ENCODE peak calls at places on chromosome X, in four cellular contexts. L is progenitor cell of endocrine pancreas, E is heart left ventricle, K is cardiac fibroblast. U is an unnamed sample.

GRCh38 chrX:53435997-53436396 is 1.8 kb upstream of the HSD17B10 start:
- DNase-seq in L (peak), E (peak), K (peak), U (peak)

GRCh38 chrX:72002886-72003285 is 92.2 kb downstream of the NHSL2 start:
- DNase-seq in L (no peak), E (no peak), K (no peak), U (peak)

GRCh38 chrX:128728943-128729342 is 676.7 kb upstream of the ACTRT1 start:
- DNase-seq in L (no peak), E (no peak), K (no peak), U (no peak)

GRCh38 chrX:1928805-1929204 is 313.9 kb downstream of the ASMT start:
- DNase-seq in L (no peak), E (no peak), K (no peak), U (no peak)

GRCh38 chrX:14936561-14936960 is 63.3 kb downstream of the MOSPD2 start:
- DNase-seq in L (no peak), E (no peak), K (peak), U (peak)

GRCh38 chrX:1185556-1185955 is 26.9 kb downstream of the CRLF2 start:
- DNase-seq in L (no peak), E (no peak), K (no peak), U (no peak)

GRCh38 chrX:34810364-34810763 is 132.2 kb upstream of the FAM47B start:
- DNase-seq in L (no peak), E (no peak), K (peak), U (peak)

GRCh38 chrX:31228415-31228832 is 156.6 kb upstream of the FTHL17 start:
- DNase-seq in L (no peak), E (peak), K (peak), U (peak)

GRCh38 chrX:51487960-51488267 is 8.5 kb downstream of the NUDT11 start:
- DNase-seq in L (no peak), E (no peak), K (peak), U (peak)

GRCh38 chrX:111040377-111041017 is 55.5 kb upstream of the PAK3 start:
- DNase-seq in L (no peak), E (no peak), K (peak), U (peak)

GRCh38 chrX:136047969-136048368 is 62.7 kb downstream of the SLC9A6 start:
- DNase-seq in L (no peak), E (no peak), K (peak), U (peak)

GRCh38 chrX:64994131-64994798 is 18.0 kb upstream of the ZC4H2 start:
- DNase-seq in L (no peak), E (no peak), K (no peak), U (no peak)

GRCh38 chrX:132877954-132878536 is 80.4 kb downstream of the HS6ST2 start:
- DNase-seq in L (no peak), E (no peak), K (no peak), U (no peak)

GRCh38 chrX:118153270-118153669 is 36.7 kb upstream of the KLHL13 start:
- DNase-seq in L (no peak), E (no peak), K (no peak), U (no peak)

GRCh38 chrX:144566592-144566991 is 680.7 kb upstream of the SPANXN1 start:
- DNase-seq in L (no peak), E (no peak), K (peak), U (no peak)

GRCh38 chrX:111169141-111169540 is 73.2 kb downstream of the PAK3 start:
- DNase-seq in L (no peak), E (no peak), K (no peak), U (no peak)

GRCh38 chrX:132292753-132293152 is 73.5 kb upstream of the RAP2C start:
- DNase-seq in L (no peak), E (peak), K (peak), U (peak)

DNA sequence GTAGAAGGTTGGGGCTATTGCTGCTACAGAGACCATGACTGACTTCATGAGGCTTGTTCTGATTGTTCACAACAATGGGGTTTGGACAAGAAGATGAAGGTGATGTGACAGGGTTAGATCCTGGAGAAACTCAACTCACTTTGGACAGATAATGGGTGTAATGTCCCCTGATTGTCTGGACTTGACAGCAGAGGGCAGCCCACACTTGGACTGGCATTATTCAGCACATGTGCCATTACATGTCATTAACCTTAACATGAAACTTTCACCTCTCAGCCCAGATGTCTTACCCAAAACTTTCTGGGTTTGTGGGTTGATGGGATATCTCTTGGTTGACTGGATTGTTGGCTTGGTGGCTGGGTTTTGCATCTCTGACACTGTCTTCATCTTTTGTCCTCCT is 101.5 kb downstream of the MXRA5 start:
- DNase-seq in L (no peak), E (no peak), K (peak), U (no peak)
- TF ChIP-seq CTCF in L (no peak), E (no peak), K (no peak), U (peak)

GRCh38 chrX:9033179-9033578 is 748 bp downstream of the FAM9B start:
- DNase-seq in L (no peak), E (no peak), K (no peak), U (no peak)
- TF ChIP-seq CTCF in L (no peak), E (no peak), K (no peak), U (no peak)

DNA sequence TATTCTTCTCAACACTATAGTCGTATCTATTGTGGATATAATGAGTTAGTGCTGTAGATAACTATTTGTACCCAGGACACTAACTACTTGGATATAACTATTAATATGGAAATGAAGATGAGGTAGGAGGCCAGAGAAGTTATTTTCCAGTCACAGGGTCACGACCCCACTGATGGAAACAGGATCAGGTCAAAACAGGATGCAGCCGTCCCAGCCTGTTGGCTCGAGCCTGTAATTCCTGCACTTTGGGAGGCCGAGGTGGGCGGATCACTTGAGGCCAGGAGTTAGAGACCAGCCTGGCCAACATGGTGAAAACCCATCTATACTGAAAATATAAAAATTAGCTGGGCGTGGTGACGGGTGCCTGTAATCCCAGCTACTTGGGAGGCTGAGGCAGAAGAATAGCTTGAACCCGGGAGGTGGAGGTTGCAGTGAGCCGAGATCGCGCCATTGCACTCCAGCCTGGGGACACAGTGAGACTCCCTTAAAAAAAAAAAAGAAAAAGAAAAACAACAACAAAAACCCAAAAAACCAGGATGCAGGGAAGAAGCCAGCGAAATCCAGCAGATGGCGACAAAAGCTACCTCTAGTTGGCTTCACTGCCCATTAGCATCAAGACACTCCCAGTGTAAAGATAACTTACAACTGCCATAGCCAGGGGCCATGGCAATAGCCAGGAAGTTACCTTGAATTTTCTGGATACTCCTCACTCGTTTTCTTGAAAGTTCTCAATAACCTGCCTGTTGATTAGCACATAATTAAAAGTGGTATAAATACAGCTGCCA is 37.9 kb upstream of the NKAP start:
- DNase-seq in L (no peak), E (no peak), K (peak), U (peak)
- TF ChIP-seq CTCF in L (peak), E (no peak), K (peak), U (peak)

GRCh38 chrX:70669120-70669519 is 224.5 kb downstream of the DLG3 start:
- DNase-seq in L (no peak), E (no peak), K (no peak), U (no peak)

DNA sequence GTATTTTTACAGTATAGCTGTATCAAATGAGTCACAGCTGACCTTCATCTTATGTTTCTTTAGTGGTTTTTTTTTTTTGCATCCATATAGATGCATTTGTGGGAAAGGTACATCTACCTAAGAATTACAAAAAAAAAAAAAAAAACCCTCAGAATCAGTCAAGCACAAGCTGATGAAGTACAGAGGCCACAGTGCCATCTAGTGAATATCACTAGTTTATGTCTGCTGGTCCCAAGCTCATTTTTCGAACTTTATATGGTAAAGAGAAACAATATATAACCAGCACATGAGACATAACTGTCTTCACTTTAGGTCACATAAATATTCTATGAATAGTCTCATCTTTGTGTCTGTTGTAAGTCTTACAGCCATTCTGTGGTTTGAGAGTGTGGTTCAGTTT is 220.1 kb downstream of the DLG3 start:
- DNase-seq in L (no peak), E (no peak), K (peak), U (peak)
- TF ChIP-seq CTCF in L (peak), E (no peak), K (peak), U (peak)

DNA sequence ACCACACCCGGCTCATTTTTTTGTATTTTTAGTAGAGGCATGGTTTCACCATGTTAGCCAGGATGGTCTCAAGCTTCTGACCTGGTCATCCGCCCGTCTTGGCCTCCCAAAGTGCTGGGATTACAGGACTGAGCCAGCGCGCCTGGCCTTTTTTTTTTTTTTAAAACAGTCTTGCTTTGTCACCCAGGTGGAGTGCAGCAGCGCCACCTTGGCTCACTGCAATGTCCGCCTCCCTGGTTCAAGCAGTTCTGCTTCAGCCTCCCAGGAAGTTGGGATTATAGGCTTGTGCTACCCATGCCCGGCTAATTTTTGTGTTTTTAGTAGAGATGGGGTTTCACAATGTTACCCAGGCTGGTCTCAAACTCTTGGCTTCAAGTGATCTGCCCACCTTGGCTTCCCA is 28.9 kb downstream of the ZFX start:
- DNase-seq in L (no peak), E (no peak), K (no peak), U (no peak)
- TF ChIP-seq CTCF in L (no peak), E (no peak), K (no peak), U (no peak)

DNA sequence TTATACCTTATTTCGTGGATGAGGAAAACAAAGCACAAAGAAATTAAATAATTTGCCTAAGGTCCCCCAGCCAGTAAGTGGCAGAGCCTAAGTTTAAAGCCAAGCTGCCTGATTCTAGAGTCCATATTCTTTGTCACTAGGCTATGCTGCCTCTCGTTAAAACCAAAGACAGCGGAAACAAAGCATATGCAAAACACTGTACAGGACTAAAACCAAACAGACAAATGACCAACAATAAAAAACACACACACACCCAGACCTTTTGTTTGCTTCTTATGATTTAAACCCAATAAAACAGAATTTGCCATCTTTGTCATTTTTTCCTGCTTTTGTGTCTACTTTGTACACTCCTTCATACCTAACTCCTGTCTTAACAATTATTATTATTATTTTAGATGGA is 10.1 kb upstream of the VSIG1 start:
- DNase-seq in L (no peak), E (no peak), K (no peak), U (no peak)
- TF ChIP-seq CTCF in L (no peak), E (no peak), K (no peak), U (no peak)

DNA sequence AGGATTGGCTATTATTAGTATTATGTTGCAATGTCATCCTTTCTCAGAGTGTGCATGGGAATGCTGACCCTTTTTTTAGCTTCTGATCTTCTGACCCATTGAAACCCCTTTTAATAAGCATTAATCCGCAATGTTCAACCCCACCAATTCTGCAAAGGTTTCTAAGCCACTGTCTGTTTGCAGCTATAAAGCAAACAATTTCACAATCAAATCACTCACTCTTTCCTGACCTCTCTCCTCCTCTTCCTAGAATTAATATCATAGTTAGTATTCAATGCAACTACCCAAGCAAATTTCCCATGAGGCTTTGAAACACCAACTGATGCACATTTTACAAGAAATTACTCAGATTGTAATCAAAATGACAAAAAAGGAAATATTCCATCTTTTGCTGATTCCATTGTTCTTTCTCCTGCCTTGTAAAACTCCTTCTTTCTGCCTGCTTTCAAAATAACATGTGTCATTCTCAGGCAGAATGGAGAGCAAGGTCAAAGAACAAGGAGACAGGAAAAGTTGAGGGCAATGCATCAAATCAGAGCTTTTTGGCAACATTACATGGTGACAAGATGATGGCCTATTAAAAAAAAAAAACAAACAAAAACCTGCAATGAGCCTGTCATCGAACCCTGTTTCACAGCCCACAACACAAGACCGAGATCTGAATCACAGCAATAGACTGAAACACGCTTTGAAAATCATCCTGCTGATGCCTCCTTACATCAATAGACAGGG is 253.2 kb upstream of the AR start:
- DNase-seq in L (no peak), E (no peak), K (no peak), U (no peak)
- TF ChIP-seq CTCF in L (no peak), E (no peak), K (no peak), U (no peak)

GRCh38 chrX:6363193-6363592 is 134.5 kb upstream of the NLGN4X start:
- DNase-seq in L (no peak), E (no peak), K (no peak), U (no peak)
- TF ChIP-seq CTCF in L (peak), E (no peak), K (no peak), U (no peak)